ENCODE peak calls at places on chromosomes 6 and 20, in six cellular contexts. E is tibial nerve, W is gastrocnemius medialis, F is heart left ventricle, N is right atrium auricular region, Z is lung. R is an unnamed sample.

GRCh38 chr6:1191141-1191630 is 120.7 kb upstream of the FOXQ1 start:
- DNase-seq in N (no peak), Z (no peak), W (no peak), E (no peak), F (no peak), R (no peak)

GRCh38 chr6:152314483-152314832 is 322.7 kb downstream of the SYNE1 start:
- DNase-seq in Z (no peak), E (no peak), F (no peak), W (no peak), N (no peak), R (no peak)

GRCh38 chr6:15244605-15245360 is 1.1 kb upstream of the JARID2 start:
- DNase-seq in W (peak), E (peak), N (peak), F (peak), Z (peak), R (peak)

GRCh38 chr20:32111287-32111686 is 1.8 kb downstream of the TM9SF4 start:
- DNase-seq in W (no peak), Z (no peak), E (no peak), F (no peak), N (no peak), R (no peak)

GRCh38 chr6:160253242-160253641 is 5.4 kb downstream of the SLC22A2 start:
- DNase-seq in E (no peak), N (no peak), W (no peak), F (no peak), Z (no peak), R (no peak)

GRCh38 chr6:7726416-7727149 is 684 bp downstream of the BMP6 start:
- DNase-seq in W (no peak), N (no peak), Z (no peak), E (no peak), F (no peak), R (no peak)

GRCh38 chr6:26459023-26459810 is 1.5 kb downstream of the BTN2A1 start:
- DNase-seq in E (no peak), F (no peak), N (no peak), W (no peak), Z (no peak), R (no peak)

GRCh38 chr6:93786474-93787330 is 367.3 kb upstream of the EPHA7 start:
- DNase-seq in E (no peak), N (no peak), F (no peak), Z (no peak), W (no peak), R (no peak)

GRCh38 chr6:159919011-159919511 is 28.3 kb downstream of the MAS1 start:
- DNase-seq in E (no peak), F (no peak), N (no peak), W (no peak), Z (no peak), R (no peak)

GRCh38 chr20:43190332-43190953 is 737 bp upstream of the PTPRT start:
- DNase-seq in W (no peak), E (no peak), F (no peak), Z (no peak), N (no peak), R (no peak)

GRCh38 chr20:43188234-43188653 is 1.5 kb downstream of the PTPRT start:
- DNase-seq in F (no peak), E (no peak), Z (no peak), N (no peak), W (no peak), R (no peak)

GRCh38 chr20:43191143-43191542 is 1.4 kb upstream of the PTPRT start:
- DNase-seq in N (no peak), Z (no peak), W (no peak), F (no peak), E (no peak), R (no peak)

GRCh38 chr20:43188861-43189613 is 669 bp downstream of the PTPRT start:
- DNase-seq in N (no peak), F (no peak), Z (no peak), E (no peak), W (no peak), R (no peak)

GRCh38 chr20:43189614-43190331 is at the start of gene PTPRT:
- DNase-seq in F (no peak), E (no peak), N (no peak), Z (no peak), W (no peak), R (no peak)
- H3K4me3 ChIP-seq in F (peak), E (no peak), N (no peak), Z (no peak), W (no peak), R (peak)

DNA sequence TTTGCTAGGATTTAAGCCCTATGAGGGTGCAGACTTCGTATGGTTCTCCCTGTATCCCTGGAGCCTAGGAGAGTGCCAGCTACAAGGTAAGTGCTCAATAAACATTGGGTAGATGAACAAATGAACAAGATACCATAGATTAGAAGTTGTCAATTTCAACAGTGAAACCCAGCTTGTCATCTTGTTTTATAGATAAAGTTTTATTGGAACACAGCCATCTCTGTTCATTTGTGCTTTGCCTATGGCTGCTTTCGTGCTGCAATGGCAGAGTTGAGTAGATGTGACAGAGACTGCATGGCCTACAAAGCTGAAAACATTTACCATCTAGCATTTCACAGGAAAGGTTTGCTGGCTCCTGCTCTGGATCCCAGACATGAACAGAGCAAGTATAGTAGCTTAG is 5.6 kb downstream of the DAAM2 start:
- DNase-seq in E (no peak), F (no peak), Z (no peak), N (no peak), W (no peak), R (no peak)
- H3K27ac ChIP-seq in E (no peak), F (no peak), Z (no peak), N (no peak), W (no peak), R (no peak)

GRCh38 chr6:165881812-165882211 is 218.8 kb upstream of the PDE10A start:
- DNase-seq in W (no peak), F (no peak), N (peak), E (no peak), Z (no peak), R (no peak)

GRCh38 chr6:165886169-165886568 is 223.1 kb upstream of the PDE10A start:
- DNase-seq in W (no peak), N (peak), E (no peak), Z (no peak), F (no peak), R (no peak)

GRCh38 chr6:165883851-165884640 is 221.0 kb upstream of the PDE10A start:
- DNase-seq in F (no peak), W (no peak), N (peak), E (no peak), Z (no peak), R (no peak)

GRCh38 chr6:165880721-165881120 is 217.7 kb upstream of the PDE10A start:
- DNase-seq in Z (no peak), F (no peak), W (no peak), E (no peak), N (peak), R (no peak)

DNA sequence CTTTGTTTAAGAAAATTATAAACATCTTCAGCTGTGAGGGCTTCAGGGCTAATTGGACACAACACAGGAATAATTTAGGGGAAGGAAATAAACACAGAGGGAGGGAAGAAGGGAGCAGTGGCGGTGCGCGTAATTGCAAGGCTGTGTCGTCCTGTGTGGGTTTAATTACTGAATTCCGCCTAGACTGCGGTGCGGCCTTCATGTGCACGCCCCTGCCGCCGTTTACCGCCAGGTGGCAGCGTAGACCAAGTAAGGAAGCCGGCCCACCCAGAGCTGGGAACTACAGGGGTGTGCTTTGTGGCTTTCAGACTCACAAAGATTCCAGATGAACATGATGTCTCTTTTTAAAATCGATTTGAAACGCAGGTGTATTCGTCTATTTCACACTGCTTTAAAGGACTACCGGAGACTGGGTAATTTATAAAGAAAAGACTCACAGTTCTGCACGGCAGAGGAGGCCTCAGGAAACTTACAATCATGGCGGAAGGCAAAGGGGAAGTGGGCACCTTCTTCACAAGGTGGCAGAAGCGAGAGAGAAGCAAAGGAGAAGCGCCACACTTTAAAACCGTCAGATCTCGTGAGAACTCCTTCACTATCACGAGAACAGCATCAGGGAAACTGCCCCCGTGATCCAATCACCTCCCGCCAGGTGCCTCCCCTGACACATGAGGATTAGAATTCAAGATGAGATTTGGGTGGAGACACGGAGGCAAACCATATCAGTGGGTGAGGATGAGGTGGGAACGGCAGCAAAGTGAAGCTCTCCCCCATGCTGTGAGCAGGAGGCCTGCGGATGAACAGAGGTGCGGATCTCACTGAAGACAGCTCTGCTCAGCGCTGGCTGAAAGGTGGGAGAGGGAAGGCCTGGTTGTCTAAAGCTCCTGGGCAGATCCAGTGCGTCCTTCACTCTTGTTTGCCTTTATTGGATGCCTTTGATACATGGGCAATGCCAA is 222.0 kb upstream of the PDE10A start:
- DNase-seq in N (peak), W (peak), E (peak), F (peak), Z (peak), R (peak)
- TF ChIP-seq CTCF in N (peak), W (peak), E (peak), F (peak), Z (peak), R (peak)

DNA sequence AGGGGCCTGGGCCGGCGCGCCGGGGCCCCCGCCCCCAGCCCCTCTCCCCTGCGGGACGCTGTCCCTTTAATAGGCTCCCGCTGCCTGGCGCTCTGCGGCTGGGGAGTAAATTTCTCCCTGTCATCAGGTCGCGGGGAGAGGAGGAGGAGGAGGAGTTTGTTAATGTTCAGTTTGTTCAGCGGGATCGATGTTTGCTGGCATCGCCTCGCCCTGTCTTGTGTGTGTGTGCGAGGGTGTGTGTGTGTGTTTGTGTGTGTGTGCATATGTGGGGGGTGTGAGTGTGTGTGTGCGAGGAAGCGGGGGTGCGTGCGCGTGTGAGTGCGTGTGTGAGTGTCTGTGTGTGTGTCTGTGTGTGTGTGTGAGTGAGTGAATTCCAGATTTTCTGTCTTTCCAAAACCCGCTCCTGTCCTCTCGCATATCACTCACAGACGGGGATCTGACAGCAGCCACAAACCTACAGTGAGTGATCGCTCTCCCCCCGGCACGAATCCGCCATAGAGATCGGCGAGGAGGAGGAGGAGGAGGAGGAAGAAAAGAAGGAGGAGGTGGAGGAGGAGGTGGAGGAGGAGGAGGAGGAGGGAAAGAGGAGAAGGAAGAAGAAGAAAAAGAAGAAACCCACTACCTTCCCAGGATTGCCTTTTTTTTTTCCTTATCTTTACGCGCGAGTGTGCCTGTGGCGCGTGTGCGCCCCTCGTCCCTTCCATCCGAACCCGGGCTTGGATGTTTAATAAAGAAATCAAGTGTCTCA is at the start of gene TSHZ2:
- DNase-seq in N (no peak), E (no peak), F (peak), W (peak), Z (peak), R (peak)
- H3K4me3 ChIP-seq in N (peak), E (peak), F (peak), W (peak), Z (peak), R (peak)

DNA sequence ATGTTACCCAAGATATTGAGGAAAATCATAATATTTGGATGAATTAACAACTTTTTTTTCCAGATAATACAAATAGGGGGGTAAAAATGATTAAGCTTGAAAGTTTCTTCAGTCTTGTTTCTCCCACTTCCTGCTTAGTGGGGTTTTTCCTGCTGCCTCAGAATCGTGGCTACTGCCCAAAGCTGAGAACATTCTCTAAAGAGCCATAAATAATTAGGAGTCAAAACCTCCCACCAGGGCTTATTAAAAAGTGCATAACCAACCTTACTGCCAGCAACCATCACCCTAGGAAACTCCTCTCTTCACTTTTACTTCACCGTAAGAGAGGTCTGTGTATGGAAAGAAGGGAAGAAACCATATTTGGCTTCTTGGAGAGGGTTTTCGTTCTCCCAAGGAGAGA is 9.0 kb upstream of the LCA5 start:
- DNase-seq in E (no peak), W (no peak), N (no peak), Z (no peak), F (no peak), R (no peak)
- H3K27ac ChIP-seq in E (no peak), W (peak), N (peak), Z (no peak), F (no peak), R (peak)

DNA sequence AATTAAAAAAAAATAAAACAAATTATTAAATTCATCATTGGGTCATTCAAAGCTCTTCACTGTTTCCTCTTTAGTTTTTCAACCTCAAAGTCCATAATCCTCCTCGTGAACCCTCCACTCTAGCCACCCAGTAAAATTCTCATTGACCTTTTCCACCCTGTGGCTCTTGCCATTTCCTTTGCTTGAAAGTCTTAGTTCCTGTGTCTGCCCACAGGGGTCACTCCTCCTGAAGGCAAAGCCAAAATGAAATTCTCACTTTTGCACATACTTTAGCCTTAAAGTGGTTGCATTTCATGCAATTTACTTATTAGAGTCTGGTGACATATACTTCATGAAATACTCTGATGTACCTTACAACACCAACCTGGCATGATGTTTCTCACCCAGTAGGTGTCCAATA is 263.7 kb downstream of the BMP2 start:
- DNase-seq in W (no peak), N (no peak), F (no peak), Z (no peak), E (no peak), R (no peak)
- TF ChIP-seq CTCF in W (no peak), N (no peak), F (no peak), Z (no peak), E (no peak), R (no peak)

GRCh38 chr6:137906020-137906472 is 39.0 kb downstream of the TNFAIP3 start:
- DNase-seq in F (no peak), N (no peak), Z (no peak), E (no peak), W (no peak), R (no peak)

GRCh38 chr6:137904822-137905617 is 38.0 kb downstream of the TNFAIP3 start:
- DNase-seq in E (no peak), F (no peak), W (no peak), N (no peak), Z (no peak), R (peak)

GRCh38 chr6:137909533-137909932 is 42.5 kb downstream of the TNFAIP3 start:
- DNase-seq in Z (no peak), W (no peak), F (no peak), E (no peak), N (no peak), R (no peak)

GRCh38 chr6:137903933-137904821 is 37.1 kb downstream of the TNFAIP3 start:
- DNase-seq in E (no peak), Z (no peak), F (no peak), N (no peak), W (no peak), R (no peak)

GRCh38 chr6:137907170-137907569 is 40.1 kb downstream of the TNFAIP3 start:
- DNase-seq in N (no peak), Z (no peak), W (no peak), F (no peak), E (no peak), R (no peak)
- H3K4me3 ChIP-seq in N (no peak), Z (no peak), W (no peak), F (no peak), E (no peak), R (no peak)

GRCh38 chr6:46583081-46583480 is 69.5 kb downstream of the CYP39A1 start:
- DNase-seq in E (no peak), Z (no peak), W (no peak), N (no peak), F (no peak), R (no peak)

GRCh38 chr6:46583711-46584110 is 68.9 kb downstream of the CYP39A1 start:
- DNase-seq in E (no peak), N (no peak), F (no peak), W (no peak), Z (no peak), R (no peak)

GRCh38 chr6:46584586-46584985 is 68.0 kb downstream of the CYP39A1 start:
- DNase-seq in E (no peak), F (no peak), Z (no peak), N (no peak), W (no peak), R (no peak)

GRCh38 chr6:46590765-46591164 is 61.9 kb downstream of the CYP39A1 start:
- DNase-seq in E (no peak), F (no peak), N (no peak), Z (no peak), W (no peak), R (no peak)

GRCh38 chr6:46586896-46587295 is 65.7 kb downstream of the CYP39A1 start:
- DNase-seq in W (no peak), F (no peak), N (no peak), Z (no peak), E (no peak), R (no peak)
- H3K27ac ChIP-seq in W (no peak), F (peak), N (no peak), Z (no peak), E (no peak), R (peak)

GRCh38 chr20:62549499-62550086 is 73.8 kb upstream of the GATA5 start:
- DNase-seq in F (peak), N (no peak), E (no peak), W (peak), Z (no peak), R (peak)
- TF ChIP-seq CTCF in F (no peak), N (peak), E (no peak), W (peak), Z (no peak), R (peak)

GRCh38 chr6:27867051-27867940 is 44.9 kb downstream of the OR2B2 start:
- DNase-seq in E (no peak), F (peak), N (peak), W (peak), Z (peak), R (peak)

GRCh38 chr6:27870486-27870885 is 41.7 kb downstream of the OR2B2 start:
- DNase-seq in F (no peak), E (no peak), Z (no peak), N (no peak), W (no peak), R (no peak)

GRCh38 chr6:27866370-27867050 is 45.7 kb downstream of the OR2B2 start:
- DNase-seq in Z (no peak), F (no peak), N (no peak), W (no peak), E (no peak), R (no peak)

GRCh38 chr6:27865952-27866369 is 46.2 kb downstream of the OR2B2 start:
- DNase-seq in W (no peak), F (no peak), N (no peak), Z (no peak), E (no peak), R (no peak)

DNA sequence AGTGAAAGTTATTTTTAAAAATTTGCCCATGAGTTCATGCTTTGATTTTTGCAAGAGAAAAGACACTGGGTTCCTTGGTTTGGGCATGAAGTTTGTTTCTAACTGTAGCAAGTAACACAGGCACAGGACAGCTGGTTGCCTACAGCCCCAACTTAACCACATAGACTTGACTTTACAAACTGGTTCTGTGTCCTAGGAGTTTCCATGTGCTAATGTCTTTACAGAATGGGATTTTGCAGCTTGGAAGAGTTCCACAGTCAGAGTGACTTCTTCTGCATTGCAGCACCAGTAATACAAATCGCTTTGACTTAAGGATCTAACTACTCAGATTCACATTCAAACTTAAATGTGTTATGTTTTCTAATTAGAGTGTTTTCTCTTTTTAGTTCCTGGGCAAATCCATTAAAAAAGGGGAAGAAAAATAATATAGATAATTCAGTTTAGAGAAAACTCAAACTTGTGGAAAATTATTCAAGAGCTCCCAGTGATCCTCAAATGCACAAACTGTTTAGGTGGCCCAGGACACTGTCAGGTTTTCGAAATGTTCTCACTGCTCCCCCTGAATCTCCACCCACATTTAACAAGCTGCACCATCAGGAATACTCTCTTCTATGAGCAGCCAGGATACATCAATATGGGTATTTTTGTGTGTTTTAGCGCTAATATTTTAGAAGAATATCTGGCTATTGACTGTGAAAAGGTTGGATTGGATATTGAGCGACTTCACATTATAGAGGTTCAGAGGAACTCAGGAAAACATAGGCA is 44.1 kb downstream of the OR2B2 start:
- DNase-seq in W (no peak), F (no peak), Z (no peak), E (no peak), N (no peak), R (no peak)
- H3K4me3 ChIP-seq in W (no peak), F (peak), Z (no peak), E (no peak), N (no peak), R (peak)

R was measured in tibial artery.